ENCODE peak calls at places on chromosomes 6 and 20, in nine cellular contexts. Q, X, T, Y, L, R, J, O and Z are unnamed samples. For H3K4me1, the result is how much of the 10 kb centered on the place peaks cover.

GRCh38 chr6:132142768-132143167 is 191.6 kb upstream of the CCN2 start:
- DNase-seq in L (no peak), T (no peak), Q (no peak), X (no peak), R (no peak), Y (no peak), O (no peak), J (no peak), Z (no peak)

GRCh38 chr6:163080228-163080627 is 334.3 kb upstream of the QKI start:
- DNase-seq in R (no peak), J (no peak), O (no peak), L (no peak), X (no peak), Y (no peak), Q (no peak), T (no peak), Z (no peak)

GRCh38 chr6:46525583-46525982 is 34.3 kb upstream of the RCAN2 start:
- DNase-seq in Y (no peak), L (no peak), Q (no peak), X (no peak), R (no peak), T (no peak), J (no peak), O (no peak), Z (no peak)

GRCh38 chr6:38404355-38404754 is 235.4 kb downstream of the BTBD9 start:
- DNase-seq in Q (no peak), L (no peak), R (no peak), T (no peak), O (no peak), J (no peak), X (no peak), Y (peak), Z (no peak)

GRCh38 chr6:150541587-150541986 is 58.1 kb upstream of the PLEKHG1 start:
- DNase-seq in X (no peak), J (no peak), Y (peak), T (no peak), Q (no peak), R (no peak), L (no peak), O (no peak), Z (no peak)

GRCh38 chr6:3887150-3887700 is 38.1 kb downstream of the FAM50B start:
- DNase-seq in Q (no peak), L (no peak), X (no peak), T (no peak), O (no peak), R (no peak), J (no peak), Y (peak), Z (no peak)

GRCh38 chr6:67630146-67630545 is 1004.9 kb upstream of the ADGRB3 start:
- DNase-seq in J (no peak), Y (no peak), X (no peak), L (no peak), Q (no peak), O (no peak), R (no peak), T (no peak), Z (no peak)

GRCh38 chr6:157670466-157671186 is 152.4 kb upstream of the SNX9 start:
- DNase-seq in L (no peak), Q (no peak), T (peak), J (no peak), R (peak), Y (no peak), O (no peak), X (no peak), Z (no peak)

GRCh38 chr6:68240731-68241130 is 394.4 kb upstream of the ADGRB3 start:
- DNase-seq in L (no peak), O (no peak), Y (no peak), X (no peak), Q (no peak), T (no peak), R (no peak), J (no peak), Z (no peak)

GRCh38 chr20:47354710-47355488 is 1.6 kb downstream of the ZMYND8 start:
- DNase-seq in J (no peak), Q (no peak), T (no peak), L (no peak), O (no peak), Y (peak), X (no peak), R (no peak), Z (no peak)

GRCh38 chr6:141326426-141326825 is 806.3 kb upstream of the GJE1 start:
- DNase-seq in R (no peak), Q (peak), L (no peak), Y (peak), X (no peak), J (peak), T (no peak), O (no peak), Z (no peak)

GRCh38 chr20:40787922-40788321 is 98.9 kb upstream of the MAFB start:
- DNase-seq in Q (no peak), R (no peak), O (no peak), L (no peak), T (no peak), X (no peak), Y (no peak), J (no peak), Z (no peak)

GRCh38 chr6:41273699-41274098 is 12.8 kb downstream of the TREM1 start:
- DNase-seq in Q (no peak), R (no peak), J (no peak), O (no peak), T (peak), L (no peak), X (no peak), Y (no peak), Z (no peak)

GRCh38 chr20:58721951-58722371 is 29.4 kb downstream of the NPEPL1 start:
- DNase-seq in Q (no peak), Y (no peak), X (no peak), L (peak), J (peak), T (no peak), O (no peak), R (no peak), Z (peak)

GRCh38 chr20:34089655-34090324 is 22.3 kb downstream of the EIF2S2 start:
- DNase-seq in T (peak), O (no peak), J (no peak), L (no peak), R (no peak), Q (no peak), X (no peak), Y (no peak), Z (peak)

GRCh38 chr20:1310506-1311190 is 18.3 kb downstream of the SDCBP2 start:
- DNase-seq in O (no peak), L (no peak), R (no peak), X (no peak), T (no peak), J (no peak), Y (no peak), Q (no peak), Z (no peak)

GRCh38 chr6:88380083-88380482 is 213.9 kb upstream of the CNR1 start:
- DNase-seq in T (peak), Q (peak), L (no peak), X (peak), O (no peak), R (peak), Y (no peak), J (peak), Z (no peak)

GRCh38 chr6:79045966-79046365 is 32.1 kb downstream of the PHIP start:
- DNase-seq in T (no peak), X (no peak), J (no peak), O (no peak), Q (no peak), L (no peak), Y (no peak), R (no peak), Z (no peak)

GRCh38 chr20:33859157-33859695 is 48.1 kb downstream of the CHMP4B start:
- DNase-seq in J (no peak), T (peak), R (no peak), X (no peak), Q (no peak), O (no peak), L (peak), Y (peak), Z (no peak)

GRCh38 chr6:36679043-36679821 is 718 bp downstream of the CDKN1A start:
- DNase-seq in Y (peak), J (peak), O (peak), R (peak), X (peak), Q (no peak), L (peak), T (peak), Z (peak)

GRCh38 chr20:45467861-45468260 is 1.7 kb upstream of the WFDC2 start:
- DNase-seq in O (no peak), R (no peak), Q (no peak), X (no peak), T (peak), J (no peak), L (peak), Y (no peak), Z (peak)

GRCh38 chr6:138278326-138278725 is 60.0 kb upstream of the PBOV1 start:
- DNase-seq in O (no peak), X (no peak), J (no peak), L (no peak), R (no peak), Y (peak), T (no peak), Q (peak), Z (no peak)

GRCh38 chr6:17971128-17972073 is 16.0 kb downstream of the KIF13A start:
- DNase-seq in Q (no peak), T (no peak), J (no peak), R (no peak), L (no peak), O (no peak), X (no peak), Y (no peak), Z (no peak)

GRCh38 chr20:5970381-5970780 is 19.9 kb downstream of the MCM8 start:
- DNase-seq in Y (no peak), Q (no peak), X (no peak), T (no peak), J (no peak), O (no peak), L (no peak), R (no peak), Z (no peak)

GRCh38 chr20:32052090-32052791 is at the start of gene HCK:
- DNase-seq in R (no peak), T (peak), Y (no peak), O (no peak), J (no peak), L (peak), X (no peak), Q (peak), Z (peak)

GRCh38 chr6:31009731-31010130 is 543 bp upstream of the MUC22 start:
- DNase-seq in L (no peak), J (no peak), X (no peak), O (no peak), R (no peak), T (no peak), Y (no peak), Q (no peak), Z (no peak)

GRCh38 chr6:10425973-10426780 is 11.3 kb upstream of the TFAP2A start:
- DNase-seq in Q (no peak), J (peak), L (peak), R (peak), Y (peak), O (no peak), T (no peak), X (no peak), Z (peak)

GRCh38 chr6:80527552-80528052 is 421.1 kb downstream of the BCKDHB start:
- DNase-seq in T (no peak), J (no peak), Y (peak), X (no peak), R (no peak), Q (peak), O (no peak), L (no peak), Z (no peak)

GRCh38 chr6:13794184-13794583 is 20.2 kb downstream of the MCUR1 start:
- DNase-seq in T (no peak), R (no peak), Q (no peak), L (no peak), Y (no peak), X (no peak), O (no peak), J (no peak), Z (no peak)

GRCh38 chr6:167759912-167760311 is 66.8 kb upstream of the AFDN start:
- DNase-seq in O (no peak), X (no peak), Q (no peak), Y (no peak), L (no peak), J (no peak), T (no peak), R (no peak), Z (no peak)

GRCh38 chr6:133767571-133767970 is 121.3 kb upstream of the TCF21 start:
- DNase-seq in Y (no peak), T (no peak), X (no peak), R (no peak), L (no peak), O (no peak), J (no peak), Q (no peak), Z (no peak)

GRCh38 chr6:6557871-6558270 is 30.6 kb upstream of the LY86 start:
- DNase-seq in X (no peak), R (no peak), L (no peak), Q (no peak), O (no peak), T (no peak), J (no peak), Y (no peak), Z (no peak)

GRCh38 chr6:13303668-13304017 is 24.7 kb downstream of the TBC1D7 start:
- DNase-seq in Q (no peak), T (peak), X (peak), L (peak), J (peak), Y (no peak), O (no peak), R (peak), Z (peak)

GRCh38 chr6:85015396-85015990 is 251.1 kb upstream of the TBX18 start:
- DNase-seq in R (peak), Q (peak), O (peak), T (peak), J (no peak), L (peak), X (peak), Y (peak), Z (peak)

GRCh38 chr20:57698191-57698866 is 11.5 kb downstream of the PMEPA1 start:
- DNase-seq in Q (peak), O (no peak), X (no peak), R (no peak), L (peak), Y (peak), J (no peak), T (no peak), Z (peak)

GRCh38 chr6:162722633-162723032 is 4.9 kb downstream of the PRKN start:
- DNase-seq in Q (no peak), J (no peak), R (no peak), X (no peak), T (no peak), O (no peak), L (no peak), Y (no peak), Z (no peak)

GRCh38 chr20:36929290-36929689 is 22.2 kb downstream of the SAMHD1 start:
- DNase-seq in R (no peak), Y (no peak), T (no peak), J (no peak), L (no peak), O (no peak), Q (no peak), X (no peak), Z (no peak)

GRCh38 chr6:168041928-168042327 is 37.1 kb downstream of the FRMD1 start:
- DNase-seq in R (no peak), X (no peak), L (no peak), J (no peak), Q (no peak), Y (no peak), T (no peak), O (no peak), Z (no peak)

DNA sequence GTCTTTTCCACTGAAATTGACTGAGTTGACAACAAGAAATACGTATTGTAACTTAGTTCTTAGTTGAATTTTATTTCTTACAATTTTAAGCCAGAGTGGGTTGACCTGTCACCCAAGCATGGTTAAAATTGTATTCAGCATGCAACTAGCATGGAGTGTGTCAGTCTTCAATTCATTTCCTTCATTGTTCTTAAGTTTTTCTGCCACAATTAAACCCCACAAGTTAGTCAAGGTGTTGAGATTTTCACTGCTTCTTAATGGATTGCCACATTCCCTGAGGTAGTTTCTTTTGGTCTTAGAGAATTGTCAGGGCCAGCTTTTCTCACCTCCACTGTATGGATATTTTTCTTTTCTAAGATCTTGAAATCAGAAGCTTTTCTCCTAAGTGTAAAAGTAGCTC is 2.1 kb downstream of the PTPN1 start:
- DNase-seq in L (no peak), Y (no peak), Q (no peak), J (no peak), R (no peak), X (no peak), T (no peak), O (no peak), Z (no peak)
- H3K4me1 ChIP-seq in L (half or more), Y (half or more), Q (under half), J (half or more), R (under half), X (under half), T (under half), O (under half), Z (half or more)

GRCh38 chr6:134908906-134909516 is 40.9 kb downstream of the ALDH8A1 start:
- DNase-seq in L (peak), R (peak), Q (peak), J (peak), O (no peak), T (peak), X (peak), Y (peak), Z (peak)
- TF ChIP-seq POLR2A in L (no peak), R (no peak), Q (no peak), J (no peak), O (no peak), T (no peak), X (no peak), Y (no peak), Z (no peak)

DNA sequence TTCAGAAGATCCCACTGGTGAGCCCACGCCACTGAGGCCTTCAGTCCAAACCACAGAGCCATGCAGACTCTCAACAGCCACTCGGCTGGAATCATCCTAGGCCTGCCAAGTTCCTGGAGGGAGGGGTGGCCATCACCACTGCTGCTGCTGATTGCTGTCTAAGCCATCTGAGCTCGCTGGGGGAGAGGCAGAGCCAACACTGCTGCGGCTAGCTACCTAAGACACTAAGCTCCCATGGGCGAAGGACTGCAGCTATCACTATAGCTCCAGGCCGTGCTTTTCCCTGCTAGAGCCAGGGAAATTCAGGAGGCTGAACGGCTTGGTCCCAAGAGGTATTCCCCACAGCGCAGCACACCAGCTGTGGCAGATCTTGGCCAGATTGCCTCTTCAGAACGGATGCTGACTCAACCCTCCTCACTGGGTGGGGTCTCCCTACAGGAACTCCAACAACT is 73.6 kb downstream of the TBC1D32 start:
- DNase-seq in L (no peak), Q (no peak), X (no peak), T (no peak), O (no peak), R (no peak), Y (no peak), J (no peak), Z (no peak)
- TF ChIP-seq EP300 in L (no peak), Q (no peak), X (no peak), T (no peak), O (no peak), R (no peak), Y (no peak), J (no peak), Z (no peak)

GRCh38 chr6:15264902-15265761 is 19.3 kb downstream of the JARID2 start:
- DNase-seq in Y (no peak), R (no peak), X (no peak), T (no peak), L (no peak), J (no peak), Q (no peak), O (peak), Z (no peak)

GRCh38 chr6:15267221-15267620 is 21.4 kb downstream of the JARID2 start:
- DNase-seq in T (no peak), O (no peak), R (no peak), J (no peak), L (no peak), Q (no peak), Y (no peak), X (no peak), Z (no peak)

GRCh38 chr6:15266423-15266996 is 20.6 kb downstream of the JARID2 start:
- DNase-seq in R (no peak), L (no peak), J (no peak), O (peak), Q (no peak), T (peak), Y (peak), X (no peak), Z (no peak)

GRCh38 chr6:15264412-15264811 is 18.5 kb downstream of the JARID2 start:
- DNase-seq in O (no peak), Q (no peak), Y (no peak), J (no peak), L (no peak), R (no peak), X (no peak), T (no peak), Z (no peak)

DNA sequence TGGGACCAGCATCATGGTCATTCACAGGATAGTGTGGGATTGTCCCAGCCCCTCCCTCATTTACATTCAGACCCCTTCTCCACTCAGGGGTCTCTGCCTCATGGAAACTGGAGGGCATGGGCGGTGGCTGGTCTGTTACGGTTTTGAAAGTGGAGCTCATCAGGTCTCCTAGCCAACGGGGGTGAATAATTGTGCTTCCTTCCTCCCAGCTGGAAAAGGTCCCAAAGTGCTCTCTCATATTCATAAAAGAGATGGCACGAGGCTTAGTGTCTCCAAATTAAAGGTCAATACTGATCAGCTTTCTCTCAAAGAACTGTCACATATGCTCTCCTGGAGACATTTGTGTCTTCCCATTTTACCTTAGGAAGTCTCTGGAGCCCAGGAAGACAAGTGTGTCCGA is 19.9 kb downstream of the JARID2 start:
- DNase-seq in X (no peak), Q (no peak), L (no peak), R (no peak), Y (no peak), O (no peak), T (no peak), J (no peak), Z (no peak)
- H3K4me1 ChIP-seq in X (under half), Q (under half), L (under half), R (under half), Y (half or more), O (under half), T (half or more), J (half or more), Z (half or more)